ENCODE peak calls at places on chromosome 2, in four cellular contexts. S, W, T and P are unnamed samples.

GRCh38 chr2:239269959-239270358 is 130.9 kb downstream of the HDAC4 start:
- DNase-seq in S (no peak), W (no peak), T (no peak), P (no peak)

GRCh38 chr2:18762667-18763066 is 173.3 kb upstream of the NT5C1B start:
- DNase-seq in S (no peak), W (no peak), T (no peak), P (no peak)

GRCh38 chr2:201264472-201265173 is 4.3 kb downstream of the CASP8 start:
- DNase-seq in S (no peak), W (no peak), T (no peak), P (no peak)

GRCh38 chr2:108363048-108363899 is 14.5 kb upstream of the SULT1C4 start:
- DNase-seq in S (no peak), W (no peak), T (no peak), P (no peak)

GRCh38 chr2:140624188-140624587 is 1506.6 kb downstream of the LRP1B start:
- DNase-seq in S (no peak), W (no peak), T (no peak), P (no peak)

GRCh38 chr2:234308073-234308813 is 188.6 kb downstream of the ARL4C start:
- DNase-seq in S (no peak), W (no peak), T (no peak), P (no peak)

GRCh38 chr2:70671059-70671685 is 96.8 kb downstream of the ADD2 start:
- DNase-seq in S (no peak), W (no peak), T (no peak), P (no peak)

GRCh38 chr2:58660046-58660445 is 418.9 kb upstream of the FANCL start:
- DNase-seq in S (no peak), W (no peak), T (no peak), P (no peak)

GRCh38 chr2:176112375-176113302 is 3.9 kb upstream of the HOXD10 start:
- DNase-seq in S (no peak), W (no peak), T (no peak), P (no peak)

GRCh38 chr2:23578964-23579671 is 194.1 kb downstream of the KLHL29 start:
- DNase-seq in S (no peak), W (no peak), T (no peak), P (no peak)

GRCh38 chr2:107001964-107002696 is 116.2 kb upstream of the ST6GAL2 start:
- DNase-seq in S (peak; percentile 23), W (no peak), T (no peak), P (no peak)
- TF ChIP-seq CTCF in S (no peak), W (no peak), T (no peak), P (no peak)

DNA sequence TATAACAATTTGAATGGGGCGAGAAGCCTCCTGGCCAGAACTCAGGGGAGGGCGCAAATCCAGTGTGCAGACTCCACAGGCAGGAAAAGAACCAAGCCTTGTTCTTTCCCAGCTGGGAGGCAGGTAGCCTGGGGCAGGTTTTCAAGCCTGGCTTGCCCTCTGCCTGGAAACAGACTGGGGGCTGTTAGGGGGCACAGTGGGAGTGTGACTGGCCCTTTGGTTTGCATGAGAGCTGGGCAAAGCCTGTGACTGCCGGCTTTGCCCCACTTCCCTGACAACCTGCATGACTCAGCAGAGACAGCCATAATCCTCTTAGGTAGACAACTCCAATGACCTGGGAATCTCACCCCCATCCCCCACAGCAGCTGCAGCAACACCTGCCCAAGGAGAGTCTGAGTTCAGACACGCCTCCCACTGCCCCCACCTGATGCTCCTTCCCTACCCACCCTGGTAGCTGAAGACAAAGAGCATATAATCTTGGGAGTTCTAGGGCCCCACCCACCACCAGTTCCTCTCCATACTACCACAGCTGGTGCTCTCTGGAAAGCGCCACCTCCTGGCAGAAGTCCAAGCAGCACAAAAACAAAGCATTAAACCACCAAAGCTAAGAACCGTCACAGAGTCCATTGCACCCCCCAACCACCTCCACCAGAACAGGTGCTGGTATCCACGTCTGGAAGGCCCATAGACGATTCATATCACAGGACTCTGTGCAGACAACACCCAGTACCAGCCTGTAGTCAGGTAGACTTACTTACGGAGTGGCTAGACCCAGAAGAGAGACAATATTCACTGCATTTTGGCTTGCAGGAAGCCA is 402.5 kb downstream of the STK39 start:
- DNase-seq in S (no peak), W (no peak), T (no peak), P (no peak)
- TF ChIP-seq CTCF in S (peak; percentile 9), W (no peak), T (no peak), P (no peak)

GRCh38 chr2:159183346-159183745 is 103.2 kb downstream of the WDSUB1 start:
- DNase-seq in S (no peak), W (no peak), T (no peak), P (no peak)

GRCh38 chr2:159188449-159188848 is 98.1 kb downstream of the WDSUB1 start:
- DNase-seq in S (no peak), W (no peak), T (no peak), P (no peak)

GRCh38 chr2:159186462-159186861 is 100.0 kb downstream of the WDSUB1 start:
- DNase-seq in S (no peak), W (no peak), T (no peak), P (no peak)

GRCh38 chr2:159187095-159187494 is 99.4 kb downstream of the WDSUB1 start:
- DNase-seq in S (no peak), W (no peak), T (no peak), P (no peak)

GRCh38 chr2:159185401-159186130 is 100.9 kb downstream of the WDSUB1 start:
- DNase-seq in S (peak; percentile 97), W (peak; percentile 49), T (no peak), P (no peak)
- TF ChIP-seq CTCF in S (peak; percentile 79), W (peak; percentile 28), T (peak; percentile 52), P (peak; percentile 30)

GRCh38 chr2:101348851-101349250 is 38.5 kb downstream of the CREG2 start:
- DNase-seq in S (no peak), W (no peak), T (no peak), P (no peak)

GRCh38 chr2:101346909-101347308 is 38.4 kb upstream of the RNF149 start:
- DNase-seq in S (no peak), W (no peak), T (no peak), P (no peak)

GRCh38 chr2:101354420-101354819 is 32.9 kb downstream of the CREG2 start:
- DNase-seq in S (no peak), W (no peak), T (no peak), P (no peak)

GRCh38 chr2:101351207-101351606 is 36.1 kb downstream of the CREG2 start:
- DNase-seq in S (no peak), W (no peak), T (no peak), P (no peak)

GRCh38 chr2:101349893-101350662 is 37.2 kb downstream of the CREG2 start:
- DNase-seq in S (no peak), W (no peak), T (no peak), P (no peak)
- TF ChIP-seq CTCF in S (peak; percentile 48), W (no peak), T (no peak), P (peak; percentile 28)

GRCh38 chr2:159591221-159591620 is 25.1 kb downstream of the BAZ2B start:
- DNase-seq in S (no peak), W (no peak), T (no peak), P (no peak)
- TF ChIP-seq CTCF in S (no peak), W (no peak), T (no peak), P (no peak)

DNA sequence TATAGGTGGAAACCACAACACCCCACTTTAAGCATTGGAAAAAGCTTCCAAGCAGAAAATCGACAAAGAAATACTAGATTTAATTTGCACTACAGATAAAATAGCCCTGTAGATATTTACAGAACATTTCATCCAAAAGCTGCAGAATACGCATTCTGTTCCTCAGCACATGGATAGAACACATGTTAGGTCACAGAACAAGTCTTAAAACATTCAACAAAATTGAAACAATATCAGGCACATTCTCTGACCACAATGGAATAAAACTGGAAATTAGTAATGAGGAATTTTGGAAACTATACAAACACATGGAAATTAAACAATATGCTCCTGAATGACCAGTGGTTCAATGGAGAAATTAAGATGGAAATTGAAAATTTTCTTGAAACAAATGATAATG is 27.8 kb upstream of the XDH start:
- DNase-seq in S (no peak), W (no peak), T (no peak), P (no peak)
- TF ChIP-seq CTCF in S (no peak), W (no peak), T (no peak), P (no peak)

GRCh38 chr2:36545871-36546416 is 52.0 kb downstream of the FEZ2 start:
- DNase-seq in S (no peak), W (no peak), T (no peak), P (no peak)
- TF ChIP-seq CTCF in S (peak; percentile 5), W (no peak), T (no peak), P (no peak)

DNA sequence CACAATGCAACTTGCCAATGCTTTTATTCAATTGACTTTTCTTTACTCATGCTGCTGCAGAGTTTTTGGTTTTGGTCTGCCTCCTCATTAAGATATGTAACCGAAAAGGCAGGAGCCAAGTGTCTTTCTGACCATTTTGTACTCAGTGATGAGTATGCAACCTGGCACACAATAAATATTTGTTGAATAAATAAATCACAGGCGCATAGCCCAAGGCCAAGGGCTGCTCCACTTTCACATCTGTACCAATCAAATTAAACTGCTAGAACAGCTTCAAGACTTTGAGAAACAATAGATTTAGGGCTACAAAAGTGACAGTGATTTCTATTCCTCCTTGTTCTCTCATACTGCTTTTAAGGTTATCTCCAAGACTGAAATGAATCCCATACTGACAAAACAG is 828.2 kb downstream of the RNF144A start:
- DNase-seq in S (no peak), W (no peak), T (no peak), P (no peak)
- TF ChIP-seq CTCF in S (no peak), W (no peak), T (no peak), P (no peak)

GRCh38 chr2:79039944-79040343 is 14.4 kb downstream of the REG3G start:
- DNase-seq in S (no peak), W (no peak), T (no peak), P (no peak)

DNA sequence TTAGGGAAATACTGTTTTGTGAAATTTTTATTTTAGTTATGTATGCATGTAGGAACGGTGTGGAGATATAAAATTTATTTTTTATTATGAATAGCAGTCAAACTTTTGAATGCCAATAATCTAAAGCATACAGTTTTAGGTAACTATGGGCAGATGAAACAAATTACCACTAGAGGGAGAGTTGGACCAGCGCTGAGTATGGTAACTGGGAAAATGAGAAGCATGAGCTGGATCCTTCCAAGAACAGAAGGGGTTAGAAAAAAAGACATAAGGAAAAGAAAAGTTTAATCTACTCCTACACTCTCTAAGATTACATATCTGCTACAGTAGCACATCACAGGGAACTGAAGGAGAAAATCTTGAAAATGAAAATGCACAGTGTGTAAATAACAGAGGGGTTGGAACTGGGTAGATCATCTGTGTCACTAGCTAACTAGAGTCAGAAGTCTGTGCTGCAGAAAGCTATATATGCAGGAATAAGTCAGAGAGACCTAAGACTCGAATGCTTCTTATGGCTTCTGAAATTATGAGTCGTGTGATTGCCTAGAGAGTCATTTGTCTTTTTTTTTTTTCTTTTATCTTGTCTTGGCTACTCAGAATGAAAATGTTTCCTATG is 15.6 kb downstream of the REG3G start:
- DNase-seq in S (no peak), W (no peak), T (no peak), P (no peak)
- TF ChIP-seq CTCF in S (peak; percentile 58), W (no peak), T (no peak), P (peak; percentile 77)